ENCODE peak calls at places on chromosomes 3 and 15, in six cellular contexts. E is GM13976, Z is endothelial cell, M is progenitor cell of endocrine pancreas, N is psoas muscle, R is glutamatergic neuron. D is an unnamed sample.

GRCh38 chr15:96330064-96330449 is 443 bp upstream of the NR2F2 start:
- DNase-seq in Z (peak), R (peak), E (no peak), M (no peak), N (no peak), D (no peak)

GRCh38 chr15:84731774-84732173 is 15.8 kb upstream of the SEC11A start:
- DNase-seq in E (no peak), Z (no peak), N (no peak), M (no peak), R (no peak), D (no peak)

GRCh38 chr3:137165117-137165806 is 207.5 kb downstream of the IL20RB start:
- DNase-seq in E (no peak), N (no peak), Z (no peak), R (peak), M (no peak), D (no peak)

GRCh38 chr3:153289334-153289808 is 127.3 kb downstream of the RAP2B start:
- DNase-seq in E (no peak), M (no peak), R (no peak), Z (no peak), N (no peak), D (no peak)

GRCh38 chr3:16801698-16802097 is 83.1 kb upstream of the PLCL2 start:
- DNase-seq in N (no peak), E (no peak), M (no peak), Z (no peak), R (no peak), D (no peak)

GRCh38 chr15:34360298-34360697 is 6.7 kb downstream of the LPCAT4 start:
- DNase-seq in E (peak), N (no peak), R (no peak), Z (no peak), M (no peak), D (no peak)

GRCh38 chr15:39127151-39127815 is 453.6 kb upstream of the THBS1 start:
- DNase-seq in M (no peak), R (no peak), Z (no peak), N (no peak), E (no peak), D (no peak)

GRCh38 chr15:68543546-68544008 is 35.2 kb upstream of the CORO2B start:
- DNase-seq in R (no peak), N (no peak), M (no peak), E (no peak), Z (no peak), D (no peak)

GRCh38 chr3:130963878-130964277 is 62.7 kb downstream of the ASTE1 start:
- DNase-seq in Z (no peak), E (no peak), M (no peak), N (no peak), R (no peak), D (no peak)

GRCh38 chr15:73959012-73959581 is 32.8 kb downstream of the LOXL1 start:
- DNase-seq in M (no peak), N (no peak), Z (no peak), E (no peak), R (no peak), D (no peak)

GRCh38 chr15:50884583-50884982 is 23.9 kb upstream of the AP4E1 start:
- DNase-seq in N (no peak), Z (no peak), E (no peak), R (no peak), M (no peak), D (no peak)

GRCh38 chr15:50247819-50248650 is 17.5 kb downstream of the HDC start:
- DNase-seq in E (peak), R (no peak), M (no peak), Z (no peak), N (no peak), D (peak)

GRCh38 chr3:190116551-190117067 is 4.1 kb downstream of the P3H2 start:
- DNase-seq in M (no peak), N (no peak), Z (no peak), R (no peak), E (no peak), D (no peak)

GRCh38 chr3:140008693-140008980 is 73.7 kb downstream of the CLSTN2 start:
- DNase-seq in Z (no peak), N (no peak), R (no peak), E (no peak), M (no peak), D (no peak)

GRCh38 chr3:127779747-127780146 is 42.6 kb downstream of the MGLL start:
- DNase-seq in N (peak), Z (no peak), E (peak), R (no peak), M (no peak), D (peak)

GRCh38 chr15:52784799-52785671 is 5.1 kb downstream of the ONECUT1 start:
- DNase-seq in E (no peak), R (peak), Z (peak), M (no peak), N (no peak), D (no peak)

GRCh38 chr15:38746211-38746610 is 181.6 kb upstream of the RASGRP1 start:
- DNase-seq in M (no peak), Z (no peak), R (no peak), E (no peak), N (no peak), D (no peak)

GRCh38 chr3:194869482-194870169 is 183.9 kb downstream of the FAM43A start:
- DNase-seq in M (no peak), N (no peak), E (no peak), Z (no peak), R (no peak), D (no peak)

GRCh38 chr3:107106316-107106715 is 270.9 kb upstream of the CCDC54 start:
- DNase-seq in R (no peak), E (no peak), Z (no peak), N (no peak), M (no peak), D (no peak)

DNA sequence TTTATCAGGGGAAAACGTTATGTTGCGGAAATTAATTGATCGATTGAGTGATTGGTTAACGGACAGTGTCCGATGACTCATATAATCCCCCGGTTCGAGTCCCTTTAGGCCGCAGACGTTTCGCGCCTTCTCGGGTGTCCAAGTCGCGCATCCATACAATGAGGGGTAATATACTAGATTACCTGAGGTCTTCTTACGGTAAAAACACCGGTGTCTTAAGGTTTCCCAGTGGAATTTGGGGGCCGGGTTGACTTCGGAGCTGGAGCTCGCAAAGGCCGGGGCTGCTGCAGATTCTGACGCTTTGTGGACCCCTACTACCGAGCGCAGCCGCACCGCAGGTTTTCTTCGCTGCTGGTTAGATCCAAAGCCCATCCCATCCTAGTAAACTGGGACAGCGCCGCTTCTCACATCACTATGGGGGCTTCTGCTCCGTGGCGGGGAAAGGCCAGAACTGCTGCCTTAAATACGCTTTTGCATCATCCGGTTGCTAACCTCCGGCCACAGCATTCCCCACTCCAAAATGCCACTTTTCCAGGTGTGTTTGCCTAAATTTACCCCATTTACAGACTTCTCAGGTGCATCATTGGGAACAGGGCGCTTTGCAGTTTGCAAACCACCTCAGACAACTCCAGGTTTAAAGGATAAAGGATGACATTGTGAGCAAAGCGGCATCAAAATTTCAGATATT is 858 bp upstream of the SACM1L start:
- DNase-seq in M (peak), Z (peak), N (peak), R (peak), E (peak), D (peak)
- TF ChIP-seq CTCF in M (no peak), Z (no peak), N (no peak), R (no peak), E (no peak), D (no peak)

DNA sequence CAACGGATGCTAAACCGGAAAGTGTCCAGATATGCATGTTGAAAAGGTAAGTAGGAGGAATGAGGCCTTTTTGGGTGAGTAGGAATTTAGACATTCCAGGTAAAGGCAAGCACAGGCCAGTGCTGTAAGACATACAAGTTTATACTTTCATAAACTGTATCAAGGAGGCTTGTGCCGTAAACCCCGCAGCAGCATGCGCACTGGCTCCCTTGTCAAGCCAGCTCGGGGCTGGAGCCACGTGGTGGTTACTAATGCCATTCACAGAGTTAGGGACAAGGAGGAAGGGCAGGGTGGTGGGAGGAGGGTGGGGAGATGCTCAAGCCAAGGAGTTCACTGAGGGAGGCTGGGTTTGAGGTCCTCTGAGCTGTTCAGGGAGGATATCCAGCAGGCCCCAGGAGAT is 35.8 kb downstream of the PLD1 start:
- DNase-seq in N (no peak), M (no peak), Z (no peak), R (no peak), E (no peak), D (no peak)
- TF ChIP-seq CTCF in N (no peak), M (no peak), Z (no peak), R (no peak), E (no peak), D (no peak)

GRCh38 chr15:89492111-89492641 is 4.2 kb downstream of the RHCG start:
- DNase-seq in E (no peak), N (no peak), R (peak), Z (peak), M (peak), D (no peak)
- TF ChIP-seq CTCF in E (peak), N (no peak), R (peak), Z (peak), M (peak), D (peak)

GRCh38 chr15:62706361-62706760 is 336.2 kb upstream of the TPM1 start:
- DNase-seq in Z (no peak), R (no peak), E (no peak), M (no peak), N (no peak), D (no peak)
- TF ChIP-seq CTCF in Z (no peak), R (no peak), E (no peak), M (no peak), N (no peak), D (no peak)